ENCODE peak calls at places on chromosomes 13 and 19, in nine cellular contexts. T is hippocampal formation; E is myocyte; W is neural progenitor cell; Q is substantia nigra; U is HFF-Myc; V is brain pericyte; G is stimulated activated CD8-positive, alpha-beta memory T cell treated with anti-CD3 and anti-CD28 coated beads, Interleukin-12 subunit alpha, Interleukin-12 subunit beta, amount 100 ng/mL, for 4 hours; Y is stimulated activated CD4-positive, alpha-beta T cell treated with anti-CD3 and anti-CD28 coated beads, Interleukin-2, amount 100 ng/mL, for 48 hours. B is an unnamed sample.

GRCh38 chr13:33775339-33776108 is 42.4 kb upstream of the RFC3 start:
- DNase-seq in T (no peak), E (peak), W (peak), Q (no peak), U (no peak), V (no peak), G (no peak), Y (no peak), B (no peak)

GRCh38 chr13:105543742-105544141 is 991.7 kb downstream of the EFNB2 start:
- DNase-seq in T (no peak), E (no peak), W (no peak), Q (no peak), U (no peak), V (no peak), G (no peak), Y (no peak), B (no peak)

GRCh38 chr13:107459430-107459829 is 755.9 kb downstream of the LIG4 start:
- DNase-seq in T (no peak), E (no peak), W (no peak), Q (no peak), U (no peak), V (no peak), G (no peak), Y (no peak), B (no peak)

GRCh38 chr19:16078311-16078758 is 2.0 kb downstream of the TPM4 start:
- DNase-seq in T (no peak), E (no peak), W (peak), Q (no peak), U (peak), V (no peak), G (no peak), Y (no peak), B (no peak)

GRCh38 chr13:29758591-29759114 is 91.8 kb downstream of the UBL3 start:
- DNase-seq in T (no peak), E (no peak), W (no peak), Q (no peak), U (no peak), V (no peak), G (peak), Y (peak), B (peak)

GRCh38 chr19:1856698-1857603 is 6.4 kb downstream of the KLF16 start:
- DNase-seq in T (peak), E (peak), W (peak), Q (peak), U (peak), V (no peak), G (peak), Y (no peak), B (peak)

GRCh38 chr13:63336549-63336948 is 1920.9 kb upstream of the PCDH20 start:
- DNase-seq in T (no peak), E (no peak), W (no peak), Q (no peak), U (no peak), V (no peak), G (no peak), Y (no peak), B (no peak)

GRCh38 chr19:46931197-46931596 is 70.4 kb downstream of the ARHGAP35 start:
- DNase-seq in T (peak), E (no peak), W (no peak), Q (peak), U (no peak), V (no peak), G (no peak), Y (no peak), B (no peak)

GRCh38 chr13:30429721-30430694 is 7.7 kb downstream of the UBE2L5 start:
- DNase-seq in T (no peak), E (peak), W (no peak), Q (no peak), U (no peak), V (peak), G (no peak), Y (no peak), B (peak)

GRCh38 chr19:53868091-53868891 is 608 bp downstream of the MYADM start:
- DNase-seq in T (no peak), E (peak), W (peak), Q (no peak), U (no peak), V (no peak), G (no peak), Y (peak), B (peak)

GRCh38 chr19:46984077-46985010 is 35.3 kb upstream of the NPAS1 start:
- DNase-seq in T (no peak), E (peak), W (no peak), Q (no peak), U (peak), V (no peak), G (no peak), Y (no peak), B (peak)

B was measured in MCF 10A.